ENCODE peak calls at places on chromosome 14, in ten cellular contexts. T is stomach, I is astrocyte, J is OCI-LY7, U is neural progenitor cell, F is upper lobe of right lung, Z is HCT116, G is breast epithelium, Y is cardiac muscle cell, B is endothelial cell of umbilical vein. V is an unnamed sample. For H3K36me3, the result is how much of the 10 kb centered on the place peaks cover.

GRCh38 chr14:44462372-44462771 is 44.7 kb downstream of the FSCB start:
- DNase-seq in J (no peak), B (no peak), G (no peak), U (no peak), Z (no peak), F (no peak), I (no peak), T (no peak), Y (no peak), V (no peak)

GRCh38 chr14:89681086-89682018 is 264.3 kb upstream of the FOXN3 start:
- DNase-seq in T (no peak), F (no peak), I (no peak), Z (no peak), J (peak), B (no peak), G (no peak), Y (no peak), U (no peak), V (no peak)

GRCh38 chr14:65330416-65330815 is 82.1 kb upstream of the FUT8 start:
- DNase-seq in F (no peak), B (no peak), Z (no peak), J (no peak), T (no peak), Y (no peak), G (peak), U (no peak), I (no peak), V (no peak)

GRCh38 chr14:95959317-95959716 is 79.8 kb upstream of the C14orf132 start:
- DNase-seq in G (no peak), U (no peak), F (no peak), Y (no peak), Z (no peak), B (no peak), T (no peak), J (no peak), I (no peak), V (no peak)

GRCh38 chr14:59274991-59275391 is 86.5 kb downstream of the DAAM1 start:
- DNase-seq in F (peak), Y (no peak), I (peak), J (peak), G (no peak), B (no peak), Z (no peak), T (no peak), U (peak), V (peak)

GRCh38 chr14:53183611-53184010 is 30.5 kb upstream of the DDHD1 start:
- DNase-seq in Z (no peak), I (peak), B (no peak), G (no peak), F (no peak), T (no peak), J (no peak), Y (no peak), U (no peak), V (no peak)

GRCh38 chr14:82075566-82075965 is 541.9 kb upstream of the SEL1L start:
- DNase-seq in B (no peak), Y (peak), T (peak), G (no peak), I (no peak), F (no peak), J (peak), Z (no peak), U (peak), V (peak)

GRCh38 chr14:60250318-60251035 is 1.5 kb downstream of the PPM1A start:
- DNase-seq in I (peak), U (peak), Z (peak), B (no peak), Y (no peak), G (no peak), T (no peak), J (peak), F (no peak), V (no peak)

GRCh38 chr14:97021571-97022171 is 224.5 kb downstream of the VRK1 start:
- DNase-seq in Z (peak), B (no peak), F (no peak), G (no peak), T (no peak), J (no peak), I (no peak), U (no peak), Y (no peak), V (no peak)

GRCh38 chr14:62179367-62180018 is 417.3 kb downstream of the SNAPC1 start:
- DNase-seq in Y (peak), I (peak), F (no peak), Z (peak), J (peak), B (peak), U (peak), G (peak), T (peak), V (no peak)

GRCh38 chr14:95575820-95576473 is 41.1 kb downstream of the GLRX5 start:
- DNase-seq in Z (no peak), F (no peak), U (peak), B (no peak), G (no peak), J (no peak), Y (no peak), I (no peak), T (no peak), V (no peak)

GRCh38 chr14:93999573-93999972 is 2.5 kb downstream of the CCDC197 start:
- DNase-seq in F (no peak), U (no peak), G (no peak), I (no peak), Z (no peak), J (no peak), T (no peak), Y (no peak), B (no peak), V (no peak)

GRCh38 chr14:32639208-32639607 is 299.5 kb upstream of the NPAS3 start:
- DNase-seq in F (no peak), J (no peak), B (no peak), G (no peak), U (no peak), T (no peak), Y (no peak), I (no peak), Z (no peak), V (no peak)

GRCh38 chr14:99668307-99668997 is 15.6 kb upstream of the CYP46A1 start:
- DNase-seq in J (no peak), Y (no peak), B (no peak), F (peak), T (no peak), I (no peak), U (no peak), Z (no peak), G (no peak), V (no peak)

GRCh38 chr14:92503756-92504491 is 9.7 kb upstream of the RIN3 start:
- DNase-seq in F (no peak), U (no peak), Y (peak), G (no peak), Z (peak), I (peak), T (no peak), B (peak), J (no peak), V (no peak)

GRCh38 chr14:96103075-96103474 is 63.9 kb downstream of the C14orf132 start:
- DNase-seq in G (no peak), J (no peak), T (no peak), F (no peak), Z (no peak), I (no peak), B (no peak), Y (no peak), U (no peak), V (no peak)

GRCh38 chr14:95156765-95157194 is 549 bp downstream of the DICER1 start:
- DNase-seq in Z (no peak), T (peak), B (peak), J (peak), Y (peak), F (peak), G (peak), U (no peak), I (peak), V (peak)

GRCh38 chr14:33646692-33647260 is 304.1 kb downstream of the EGLN3 start:
- DNase-seq in J (no peak), Z (no peak), G (no peak), B (peak), Y (no peak), U (no peak), I (peak), T (no peak), F (no peak), V (no peak)

GRCh38 chr14:102474934-102475333 is 34.6 kb downstream of the ANKRD9 start:
- DNase-seq in I (peak), Y (no peak), U (no peak), J (no peak), G (no peak), B (no peak), Z (no peak), F (peak), T (peak), V (peak)

GRCh38 chr14:44170554-44170953 is 336.5 kb downstream of the FSCB start:
- DNase-seq in T (no peak), Y (no peak), I (no peak), F (no peak), U (no peak), G (no peak), B (no peak), Z (no peak), J (no peak), V (no peak)

GRCh38 chr14:61444215-61444768 is 122.9 kb downstream of the PRKCH start:
- DNase-seq in Z (no peak), I (no peak), T (no peak), B (no peak), J (no peak), F (no peak), Y (no peak), U (no peak), G (no peak), V (no peak)

GRCh38 chr14:64891839-64892375 is 12.2 kb upstream of the SPTB start:
- DNase-seq in I (peak), B (peak), F (no peak), Z (peak), U (peak), Y (peak), T (no peak), J (peak), G (no peak), V (no peak)

GRCh38 chr14:96098309-96098998 is 59.3 kb downstream of the C14orf132 start:
- DNase-seq in B (peak), Y (peak), I (no peak), T (peak), G (no peak), F (peak), J (peak), U (peak), Z (peak), V (no peak)

DNA sequence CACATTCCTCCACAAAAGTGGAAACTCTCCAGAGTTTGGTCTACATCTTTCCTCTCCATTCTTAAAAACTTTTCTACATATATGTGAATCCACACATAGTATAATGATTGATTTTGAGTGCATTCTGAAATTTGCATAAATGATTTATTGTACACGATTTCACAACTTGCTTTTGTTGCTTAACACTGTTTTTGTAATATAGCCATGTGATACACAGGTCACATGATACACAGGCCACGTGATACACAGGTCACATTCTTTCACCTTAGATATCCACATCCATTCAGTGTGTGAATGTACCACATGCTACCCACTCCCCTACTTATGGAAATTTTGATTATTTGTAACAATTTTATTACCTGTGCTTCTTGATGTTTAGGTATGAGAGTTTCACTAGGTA is 319.1 kb downstream of the ZFP36L1 start:
- DNase-seq in G (no peak), Y (no peak), I (no peak), B (no peak), Z (no peak), T (no peak), U (no peak), F (no peak), J (peak), V (no peak)
- H3K27ac ChIP-seq in G (peak), Y (no peak), I (no peak), B (no peak), Z (no peak), T (no peak), U (peak), F (no peak), J (no peak), V (no peak)

DNA sequence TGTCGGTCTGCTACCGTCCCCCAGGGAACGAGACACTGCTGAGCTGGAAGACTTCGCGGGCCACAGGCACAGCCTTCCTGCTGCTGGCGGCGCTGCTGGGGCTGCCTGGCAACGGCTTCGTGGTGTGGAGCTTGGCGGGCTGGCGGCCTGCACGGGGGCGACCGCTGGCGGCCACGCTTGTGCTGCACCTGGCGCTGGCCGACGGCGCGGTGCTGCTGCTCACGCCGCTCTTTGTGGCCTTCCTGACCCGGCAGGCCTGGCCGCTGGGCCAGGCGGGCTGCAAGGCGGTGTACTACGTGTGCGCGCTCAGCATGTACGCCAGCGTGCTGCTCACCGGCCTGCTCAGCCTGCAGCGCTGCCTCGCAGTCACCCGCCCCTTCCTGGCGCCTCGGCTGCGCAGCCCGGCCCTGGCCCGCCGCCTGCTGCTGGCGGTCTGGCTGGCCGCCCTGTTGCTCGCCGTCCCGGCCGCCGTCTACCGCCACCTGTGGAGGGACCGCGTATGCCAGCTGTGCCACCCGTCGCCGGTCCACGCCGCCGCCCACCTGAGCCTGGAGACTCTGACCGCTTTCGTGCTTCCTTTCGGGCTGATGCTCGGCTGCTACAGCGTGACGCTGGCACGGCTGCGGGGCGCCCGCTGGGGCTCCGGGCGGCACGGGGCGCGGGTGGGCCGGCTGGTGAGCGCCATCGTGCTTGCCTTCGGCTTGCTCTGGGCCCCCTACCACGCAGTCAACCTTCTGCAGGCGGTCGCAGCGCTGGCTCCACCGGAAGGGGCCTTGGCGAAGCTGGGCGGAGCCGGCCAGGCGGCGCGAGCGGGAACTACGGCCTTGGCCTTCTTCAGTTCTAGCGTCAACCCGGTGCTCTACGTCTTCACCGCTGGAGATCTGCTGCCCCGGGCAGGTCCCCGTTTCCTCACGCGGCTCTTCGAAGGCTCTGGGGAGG is at the start of gene LTB4R:
- DNase-seq in G (peak), F (peak), Y (no peak), U (no peak), J (peak), I (peak), T (peak), Z (no peak), B (peak), V (peak)
- TF ChIP-seq CTCF in G (peak), F (peak), Y (peak), U (no peak), J (peak), I (no peak), T (peak), Z (no peak), B (peak), V (peak)

GRCh38 chr14:54356172-54356571 is 40.6 kb upstream of the CDKN3 start:
- DNase-seq in J (no peak), T (no peak), U (no peak), Y (peak), Z (no peak), B (no peak), G (no peak), F (no peak), I (peak), V (no peak)
- H3K36me3 ChIP-seq in J (under half), T (under half), U (under half), Y (under half), Z (under half), B (under half), G (under half), F (under half), I (under half), V (under half)

DNA sequence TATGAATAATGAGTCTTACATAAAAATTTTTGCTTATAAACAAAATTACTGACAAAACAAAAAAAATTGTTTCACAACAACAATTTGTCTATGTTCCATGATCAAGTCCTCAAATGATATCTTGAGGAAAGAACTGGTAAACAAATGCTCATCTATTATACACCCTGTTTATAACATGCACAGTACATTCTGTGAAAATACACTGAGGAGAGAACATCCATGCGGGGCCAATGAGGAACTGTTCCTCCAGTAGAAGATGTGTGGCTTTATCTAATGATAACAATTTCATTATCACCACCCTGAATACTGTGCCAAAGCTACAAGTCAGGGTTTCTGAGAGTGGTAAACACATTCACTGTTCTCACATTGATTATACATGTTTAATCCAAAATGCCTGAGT is 10.8 kb downstream of the MLH3 start:
- DNase-seq in I (no peak), Y (no peak), T (no peak), F (no peak), Z (no peak), J (no peak), B (no peak), G (no peak), U (no peak), V (no peak)
- H3K27ac ChIP-seq in I (no peak), Y (no peak), T (no peak), F (peak), Z (no peak), J (no peak), B (no peak), G (no peak), U (no peak), V (no peak)

GRCh38 chr14:88463318-88463717 is 77.9 kb downstream of the SPATA7 start:
- DNase-seq in T (no peak), G (no peak), Y (peak), B (peak), U (peak), I (no peak), F (no peak), Z (peak), J (peak), V (no peak)
- TF ChIP-seq CTCF in T (peak), G (no peak), Y (peak), B (peak), U (peak), I (no peak), F (peak), Z (peak), J (peak), V (peak)

DNA sequence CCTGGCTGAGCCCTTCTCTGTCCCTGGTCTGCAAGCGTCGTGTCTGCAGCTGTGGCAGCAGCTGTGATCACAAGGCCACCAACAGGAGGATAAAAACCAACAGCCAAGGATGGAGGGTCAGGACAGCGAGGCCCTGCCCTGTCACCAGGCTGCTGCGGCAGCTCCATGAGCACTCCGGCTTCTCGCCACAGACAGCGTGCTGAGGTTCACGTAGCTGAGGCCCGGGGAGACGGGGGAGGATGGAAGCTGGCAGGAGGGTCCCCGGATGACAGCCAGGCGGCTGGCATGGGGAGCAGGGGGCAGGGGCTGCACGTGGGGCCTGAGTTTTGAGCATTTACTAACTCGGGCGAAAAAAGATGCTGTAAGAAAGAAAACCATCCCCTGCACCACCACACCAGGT is 5.4 kb downstream of the XRCC3 start:
- DNase-seq in Y (no peak), U (no peak), I (no peak), F (no peak), G (no peak), J (no peak), Z (no peak), T (no peak), B (no peak), V (no peak)
- H3K36me3 ChIP-seq in Y (under half), U (under half), I (under half), F (under half), G (under half), J (half or more), Z (under half), T (under half), B (under half), V (under half)

DNA sequence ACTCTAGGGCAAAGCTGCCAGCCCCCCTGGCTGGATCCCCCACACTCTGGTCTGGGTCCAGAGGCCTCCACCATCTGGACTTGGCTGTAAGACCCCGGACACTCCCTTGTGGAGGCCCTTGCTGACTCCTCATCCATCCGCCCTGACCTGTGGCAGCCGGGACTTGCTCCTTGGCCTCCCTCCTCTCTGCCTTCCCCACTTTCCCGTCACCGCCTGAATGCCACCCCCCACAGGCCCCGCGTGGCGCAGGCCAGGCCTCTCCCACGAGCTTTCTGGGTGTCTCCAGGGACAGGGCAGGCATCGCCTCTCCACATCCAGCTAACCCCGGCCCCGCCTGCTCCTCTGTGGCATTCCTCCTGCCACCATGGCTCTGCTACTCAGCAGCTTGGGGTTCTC is 14.1 kb downstream of the JAG2 start:
- DNase-seq in G (no peak), T (no peak), Y (no peak), I (no peak), J (no peak), F (no peak), Z (no peak), B (no peak), U (no peak), V (no peak)
- H3K27ac ChIP-seq in G (no peak), T (no peak), Y (no peak), I (no peak), J (no peak), F (no peak), Z (no peak), B (no peak), U (no peak), V (peak)

DNA sequence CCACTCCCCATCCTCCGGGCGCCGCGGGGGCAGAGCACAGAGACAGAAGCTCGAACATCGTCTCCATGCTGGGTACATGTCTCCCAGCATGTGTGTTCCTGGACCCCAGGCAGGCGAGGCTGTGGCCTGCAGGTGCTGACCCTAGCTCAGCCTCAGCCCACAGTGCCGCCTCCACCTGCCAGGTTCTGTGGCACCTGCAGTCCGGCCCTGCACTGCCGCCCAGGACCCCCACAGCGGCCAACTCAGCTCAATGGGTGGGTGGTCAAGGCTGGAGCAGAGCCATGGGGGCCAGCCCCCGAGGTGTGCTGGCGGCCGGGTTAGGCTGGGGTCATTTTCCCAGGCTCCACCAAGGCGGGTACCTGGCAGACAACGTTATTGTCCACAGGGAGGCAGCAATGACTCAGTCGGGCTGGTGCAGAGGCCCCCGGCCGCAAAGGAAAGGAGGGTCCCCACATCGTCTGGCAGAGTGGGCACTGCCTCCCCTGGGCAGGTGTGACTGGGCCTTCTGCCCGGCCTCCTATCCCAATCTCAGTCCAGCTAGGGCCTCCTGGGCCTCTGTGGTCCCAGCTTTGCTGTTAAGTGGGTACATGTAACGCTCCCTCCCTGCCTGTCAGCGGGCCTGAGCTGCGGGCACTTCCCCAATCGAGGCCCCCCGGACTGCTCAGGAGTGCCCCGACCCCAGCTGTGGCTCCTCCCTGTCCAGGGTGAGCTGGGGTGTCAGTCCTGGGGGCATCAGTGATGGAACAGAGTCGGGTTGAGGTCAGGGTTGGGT is 20.2 kb upstream of the NUDT14 start:
- DNase-seq in T (no peak), B (no peak), F (no peak), J (no peak), G (no peak), Y (no peak), I (no peak), U (peak), Z (no peak), V (no peak)
- TF ChIP-seq CTCF in T (no peak), B (peak), F (peak), J (peak), G (no peak), Y (no peak), I (no peak), U (peak), Z (peak), V (peak)